ENCODE peak calls at places on chromosome 17, in seven cellular contexts. X, Q, Z, N, P, Y and R are unnamed samples. For H4K20me1, the result is how much of the 10 kb centered on the place peaks cover.

GRCh38 chr17:71530227-71530626 is 590.6 kb upstream of the SOX9 start:
- DNase-seq in X (no peak), Q (peak), Z (no peak), N (no peak), P (no peak), Y (no peak), R (peak)

GRCh38 chr17:57724038-57724728 is 20.9 kb downstream of the CCDC182 start:
- DNase-seq in X (no peak), Q (no peak), Z (peak), N (no peak), P (no peak), Y (peak), R (peak)

GRCh38 chr17:61075988-61076387 is 323.7 kb upstream of the TBX2 start:
- DNase-seq in X (no peak), Q (no peak), Z (no peak), N (no peak), P (no peak), Y (no peak), R (no peak)

GRCh38 chr17:49327835-49328784 is 33.9 kb downstream of the ZNF652 start:
- DNase-seq in X (peak), Q (peak), Z (peak), N (no peak), P (no peak), Y (peak), R (no peak)

GRCh38 chr17:18043491-18043890 is 4.3 kb downstream of the GID4 start:
- DNase-seq in X (peak), Q (no peak), Z (peak), N (peak), P (no peak), Y (peak), R (peak)

GRCh38 chr17:34354637-34355036 is 1.6 kb upstream of the CCL13 start:
- DNase-seq in X (peak), Q (no peak), Z (no peak), N (no peak), P (no peak), Y (no peak), R (peak)

GRCh38 chr17:62614142-62614541 is 13.3 kb upstream of the MRC2 start:
- DNase-seq in X (peak), Q (no peak), Z (no peak), N (no peak), P (no peak), Y (no peak), R (peak)

GRCh38 chr17:28372203-28372944 is 880 bp downstream of the SARM1 start:
- DNase-seq in X (peak), Q (no peak), Z (peak), N (peak), P (peak), Y (peak), R (peak)

GRCh38 chr17:41629316-41629715 is 4.9 kb upstream of the KRT17 start:
- DNase-seq in X (no peak), Q (no peak), Z (no peak), N (no peak), P (no peak), Y (no peak), R (no peak)

GRCh38 chr17:65177901-65178300 is 40.7 kb downstream of the RGS9 start:
- DNase-seq in X (peak), Q (peak), Z (peak), N (no peak), P (no peak), Y (no peak), R (peak)

GRCh38 chr17:46194393-46195216 is 1.4 kb upstream of the KANSL1 start:
- DNase-seq in X (peak), Q (no peak), Z (peak), N (peak), P (peak), Y (peak), R (peak)

GRCh38 chr17:72422505-72423285 is 301.9 kb downstream of the SOX9 start:
- DNase-seq in X (peak), Q (peak), Z (peak), N (peak), P (no peak), Y (peak), R (peak)

GRCh38 chr17:47720754-47721533 is 12.1 kb upstream of the TBX21 start:
- DNase-seq in X (no peak), Q (peak), Z (no peak), N (peak), P (peak), Y (no peak), R (peak)

GRCh38 chr17:49496183-49496865 is 1.2 kb downstream of the NGFR start:
- DNase-seq in X (peak), Q (peak), Z (peak), N (peak), P (peak), Y (peak), R (peak)

GRCh38 chr17:41657936-41658335 is 30.7 kb upstream of the EIF1 start:
- DNase-seq in X (no peak), Q (peak), Z (no peak), N (no peak), P (no peak), Y (no peak), R (no peak)

GRCh38 chr17:74951065-74951464 is 15.4 kb downstream of the OTOP3 start:
- DNase-seq in X (no peak), Q (no peak), Z (no peak), N (no peak), P (no peak), Y (no peak), R (no peak)

GRCh38 chr17:15036238-15036637 is 228.9 kb downstream of the PMP22 start:
- DNase-seq in X (no peak), Q (no peak), Z (no peak), N (no peak), P (no peak), Y (no peak), R (no peak)

GRCh38 chr17:40021471-40021961 is 6.3 kb downstream of the CSF3 start:
- DNase-seq in X (peak), Q (peak), Z (no peak), N (no peak), P (no peak), Y (no peak), R (peak)

GRCh38 chr17:74361613-74362391 is at the start of gene BTBD17:
- DNase-seq in X (no peak), Q (peak), Z (no peak), N (peak), P (peak), Y (peak), R (no peak)

GRCh38 chr17:40564883-40565744 is at the start of gene CCR7:
- DNase-seq in X (no peak), Q (no peak), Z (peak), N (no peak), P (no peak), Y (no peak), R (no peak)

GRCh38 chr17:69879576-69879975 is 195.4 kb upstream of the KCNJ16 start:
- DNase-seq in X (no peak), Q (no peak), Z (no peak), N (no peak), P (no peak), Y (no peak), R (no peak)

GRCh38 chr17:82238562-82239201 is 9.8 kb downstream of the SLC16A3 start:
- DNase-seq in X (peak), Q (peak), Z (no peak), N (peak), P (no peak), Y (no peak), R (peak)

GRCh38 chr17:12693640-12694039 is 27.9 kb downstream of the MYOCD start:
- DNase-seq in X (peak), Q (no peak), Z (no peak), N (no peak), P (no peak), Y (no peak), R (no peak)

GRCh38 chr17:30336369-30337171 is 2.7 kb upstream of the TMIGD1 start:
- DNase-seq in X (peak), Q (peak), Z (peak), N (peak), P (peak), Y (peak), R (peak)

GRCh38 chr17:49996495-49997255 is 1.7 kb upstream of the DLX3 start:
- DNase-seq in X (peak), Q (no peak), Z (peak), N (peak), P (peak), Y (peak), R (no peak)

GRCh38 chr17:59377410-59377809 is 46.0 kb downstream of the YPEL2 start:
- DNase-seq in X (peak), Q (no peak), Z (no peak), N (no peak), P (no peak), Y (no peak), R (peak)

GRCh38 chr17:82892869-82893565 is 53.2 kb upstream of the ZNF750 start:
- DNase-seq in X (peak), Q (no peak), Z (no peak), N (no peak), P (no peak), Y (no peak), R (peak)

GRCh38 chr17:82552580-82552979 is 33.0 kb downstream of the FOXK2 start:
- DNase-seq in X (no peak), Q (no peak), Z (no peak), N (no peak), P (no peak), Y (no peak), R (no peak)

GRCh38 chr17:17498606-17499301 is 2.6 kb upstream of the RASD1 start:
- DNase-seq in X (no peak), Q (no peak), Z (no peak), N (no peak), P (no peak), Y (no peak), R (no peak)

GRCh38 chr17:64024781-64025731 is 4.6 kb upstream of the ICAM2 start:
- DNase-seq in X (peak), Q (no peak), Z (no peak), N (no peak), P (no peak), Y (no peak), R (no peak)

GRCh38 chr17:5915337-5915736 is 154.8 kb upstream of the WSCD1 start:
- DNase-seq in X (no peak), Q (peak), Z (no peak), N (no peak), P (no peak), Y (no peak), R (no peak)

GRCh38 chr17:43171761-43172487 is 910 bp downstream of the NBR1 start:
- DNase-seq in X (peak), Q (peak), Z (peak), N (peak), P (peak), Y (peak), R (peak)

GRCh38 chr17:77358801-77359716 is 218.3 kb downstream of the SEC14L1 start:
- DNase-seq in X (no peak), Q (no peak), Z (no peak), N (no peak), P (no peak), Y (no peak), R (peak)

GRCh38 chr17:77516902-77517301 is 376.1 kb downstream of the SEC14L1 start:
- DNase-seq in X (peak), Q (peak), Z (no peak), N (no peak), P (no peak), Y (no peak), R (peak)

GRCh38 chr17:50018909-50019308 is 23.9 kb upstream of the DLX3 start:
- DNase-seq in X (peak), Q (no peak), Z (no peak), N (no peak), P (no peak), Y (no peak), R (peak)

GRCh38 chr17:67569873-67570272 is 147.9 kb upstream of the NOL11 start:
- DNase-seq in X (no peak), Q (no peak), Z (no peak), N (no peak), P (no peak), Y (no peak), R (no peak)

GRCh38 chr17:67568961-67569360 is 148.8 kb upstream of the NOL11 start:
- DNase-seq in X (no peak), Q (no peak), Z (peak), N (no peak), P (no peak), Y (no peak), R (no peak)

GRCh38 chr17:67563692-67564228 is 154.0 kb upstream of the NOL11 start:
- DNase-seq in X (no peak), Q (no peak), Z (no peak), N (no peak), P (no peak), Y (no peak), R (no peak)

GRCh38 chr17:67565068-67565467 is 152.7 kb upstream of the NOL11 start:
- DNase-seq in X (no peak), Q (no peak), Z (no peak), N (no peak), P (no peak), Y (no peak), R (no peak)

DNA sequence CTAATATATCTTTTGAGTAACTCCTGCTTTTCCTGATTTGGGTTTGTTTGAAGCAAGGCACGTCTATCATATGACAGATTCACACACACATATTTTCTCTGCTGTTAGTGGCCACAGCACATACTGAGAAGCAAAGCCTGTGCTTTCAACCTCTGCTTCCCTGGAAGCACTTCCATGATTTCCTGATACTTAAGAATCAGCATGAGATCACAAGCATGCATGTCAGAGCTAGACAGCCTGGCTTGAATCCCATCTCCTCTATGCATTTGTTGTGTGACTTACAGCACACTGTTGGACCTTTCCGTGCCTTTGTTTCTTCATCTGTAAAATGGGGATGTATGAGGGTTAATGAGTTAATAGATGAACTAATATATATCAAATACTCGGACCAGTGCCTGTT is 151.1 kb upstream of the NOL11 start:
- DNase-seq in X (no peak), Q (peak), Z (no peak), N (no peak), P (no peak), Y (no peak), R (no peak)
- H3K4me3 ChIP-seq in X (no peak), Q (no peak), Z (no peak), N (no peak), P (no peak), Y (no peak), R (no peak)

GRCh38 chr17:37400505-37400904 is 6.1 kb downstream of the ACACA start:
- DNase-seq in X (no peak), Q (no peak), Z (no peak), N (no peak), P (no peak), Y (peak), R (no peak)
- H4K20me1 ChIP-seq in X (under half), Q (under half), Z (under half), N (under half), P (under half), Y (under half), R (under half)

GRCh38 chr17:79798296-79799173 is 1.7 kb upstream of the CBX8 start:
- DNase-seq in X (no peak), Q (no peak), Z (no peak), N (peak), P (peak), Y (no peak), R (no peak)
- H3K4me3 ChIP-seq in X (no peak), Q (no peak), Z (peak), N (peak), P (peak), Y (peak), R (peak)

DNA sequence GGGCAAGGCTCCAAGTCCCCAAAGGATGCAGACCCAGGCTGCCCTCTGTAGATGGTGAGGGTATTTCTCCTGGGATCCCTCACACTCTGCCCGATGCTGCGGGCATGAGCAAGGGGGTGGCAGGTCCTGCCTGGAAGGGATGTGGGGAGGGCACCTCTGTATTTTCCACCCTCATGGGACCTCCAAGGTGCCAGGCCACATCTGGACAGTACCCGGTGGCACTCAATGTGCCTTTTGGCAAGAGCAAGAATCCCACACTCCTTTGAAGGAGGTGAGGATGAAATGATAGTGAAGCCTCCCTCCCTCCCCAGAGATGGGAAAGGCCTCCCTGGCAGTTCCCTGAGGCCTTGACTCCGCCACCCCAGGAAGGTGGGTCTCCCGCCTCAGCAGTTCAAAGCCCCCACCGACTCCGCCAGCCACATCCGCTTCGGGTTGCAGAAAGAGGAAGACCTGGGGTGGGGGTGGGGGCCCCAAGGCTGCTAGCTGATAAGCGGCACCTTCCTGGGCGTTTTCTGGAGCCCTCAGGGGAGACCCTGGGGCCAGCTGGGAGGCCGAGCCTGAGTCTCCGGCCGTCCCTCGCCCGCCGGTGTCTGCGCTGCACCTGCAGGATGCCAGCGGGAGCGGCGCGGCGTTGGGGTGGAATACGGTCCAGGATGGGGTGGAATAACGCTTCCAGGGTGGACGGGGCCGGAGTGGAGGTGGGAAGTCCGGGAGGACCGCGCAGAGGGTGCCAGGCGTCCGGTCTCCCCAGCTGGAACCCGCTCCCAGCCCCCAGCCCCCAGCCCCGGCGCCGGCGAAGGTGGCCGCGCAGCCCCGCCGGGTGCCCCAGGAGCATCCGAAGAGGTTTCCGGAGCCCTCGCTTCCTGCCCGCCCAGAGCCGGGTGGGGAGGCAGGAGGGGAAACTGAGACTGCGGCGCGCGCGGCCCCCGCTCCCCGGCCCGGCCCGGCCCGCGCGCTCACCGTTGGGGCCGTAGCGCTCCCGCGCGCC is 729 bp downstream of the ATP2A3 start:
- DNase-seq in X (no peak), Q (no peak), Z (peak), N (no peak), P (peak), Y (peak), R (no peak)
- H4K20me1 ChIP-seq in X (under half), Q (under half), Z (under half), N (under half), P (under half), Y (under half), R (under half)